ENCODE peak calls at places on chromosomes 11 and 22, in four cellular contexts. Q is substantia nigra; Z is effector CD4-positive, alpha-beta T cell; H is H7. G is an unnamed sample.

GRCh38 chr11:65314501-65315203 is at the start of gene CDC42EP2:
- DNase-seq in Q (peak; percentile 91), H (peak; percentile 99), Z (peak; percentile 64), G (peak; percentile 79)

GRCh38 chr11:563812-564578 is 3.2 kb downstream of the RASSF7 start:
- DNase-seq in Z (no peak), Q (no peak), H (no peak), G (no peak)

GRCh38 chr11:17743026-17743807 is 8.6 kb downstream of the KCNC1 start:
- DNase-seq in Z (no peak), Q (no peak), H (no peak), G (no peak)

GRCh38 chr22:33652596-33652995 is 267.7 kb downstream of the LARGE1 start:
- DNase-seq in H (no peak), Z (no peak), Q (no peak), G (no peak)

GRCh38 chr11:66190776-66191175 is 77.7 kb upstream of the RAB1B start:
- DNase-seq in Z (no peak), H (no peak), Q (no peak), G (no peak)

GRCh38 chr22:48761546-48761945 is 1066.1 kb downstream of the BRD1 start:
- DNase-seq in H (no peak), Z (no peak), Q (no peak), G (no peak)

GRCh38 chr11:14422052-14422813 is 63.2 kb upstream of the RRAS2 start:
- DNase-seq in Z (no peak), Q (no peak), H (peak; percentile 54), G (no peak)

GRCh38 chr11:80700386-80700785 is 1259.6 kb upstream of the TENM4 start:
- DNase-seq in H (no peak), Q (no peak), Z (no peak), G (no peak)

GRCh38 chr11:64240467-64241174 is at the start of gene FKBP2:
- DNase-seq in Z (peak; percentile 97), Q (peak; percentile 99), H (peak; percentile 100), G (peak; percentile 99)